ENCODE peak calls at places on chromosomes 4 and X, in nine cellular contexts. One of them, this sample, is unnamed.

GRCh38 chr4:104425948-104426347 is 68.7 kb downstream of the CXXC4 start:
- DNase-seq in lung: no peak
- DNase-seq in uterus: no peak
- DNase-seq in mammary epithelial cell: no peak
- DNase-seq in A673: no peak
- DNase-seq in cardiac muscle cell: no peak
- DNase-seq in CD4-positive, alpha-beta T cell: no peak
- DNase-seq in upper lobe of left lung: no peak
- DNase-seq in ovary: no peak
- DNase-seq in this sample: no peak

GRCh38 chr4:10656988-10657387 is 27.6 kb downstream of the CLNK start:
- DNase-seq in cardiac muscle cell: no peak
- DNase-seq in A673: no peak
- DNase-seq in uterus: no peak
- DNase-seq in mammary epithelial cell: peak; percentile 81
- DNase-seq in CD4-positive, alpha-beta T cell: no peak
- DNase-seq in upper lobe of left lung: no peak
- DNase-seq in ovary: no peak
- DNase-seq in lung: no peak
- DNase-seq in this sample: no peak

GRCh38 chr4:125254111-125254510 is 60.6 kb upstream of the FAT4 start:
- DNase-seq in CD4-positive, alpha-beta T cell: no peak
- DNase-seq in ovary: no peak
- DNase-seq in cardiac muscle cell: peak; percentile 9
- DNase-seq in mammary epithelial cell: peak; percentile 52
- DNase-seq in uterus: no peak
- DNase-seq in lung: no peak
- DNase-seq in A673: no peak
- DNase-seq in upper lobe of left lung: no peak
- DNase-seq in this sample: no peak

GRCh38 chrX:133897593-133898163 is 87.7 kb downstream of the GPC3 start:
- DNase-seq in A673: no peak
- DNase-seq in lung: no peak
- DNase-seq in CD4-positive, alpha-beta T cell: no peak
- DNase-seq in uterus: no peak
- DNase-seq in mammary epithelial cell: no peak
- DNase-seq in ovary: no peak
- DNase-seq in cardiac muscle cell: no peak
- DNase-seq in upper lobe of left lung: no peak
- DNase-seq in this sample: no peak

GRCh38 chr4:122857160-122857559 is 30.5 kb downstream of the FGF2 start:
- DNase-seq in A673: no peak
- DNase-seq in cardiac muscle cell: no peak
- DNase-seq in ovary: no peak
- DNase-seq in CD4-positive, alpha-beta T cell: no peak
- DNase-seq in mammary epithelial cell: no peak
- DNase-seq in upper lobe of left lung: no peak
- DNase-seq in lung: no peak
- DNase-seq in uterus: no peak
- DNase-seq in this sample: no peak

GRCh38 chr4:94419956-94420355 is 31.8 kb upstream of the PDLIM5 start:
- DNase-seq in CD4-positive, alpha-beta T cell: no peak
- DNase-seq in A673: peak; percentile 19
- DNase-seq in cardiac muscle cell: peak; percentile 78
- DNase-seq in mammary epithelial cell: peak; percentile 80
- DNase-seq in ovary: no peak
- DNase-seq in uterus: no peak
- DNase-seq in lung: no peak
- DNase-seq in upper lobe of left lung: no peak
- DNase-seq in this sample: no peak

GRCh38 chr4:100103671-100104070 is 86.6 kb downstream of the DDIT4L start:
- DNase-seq in ovary: no peak
- DNase-seq in cardiac muscle cell: no peak
- DNase-seq in upper lobe of left lung: no peak
- DNase-seq in CD4-positive, alpha-beta T cell: no peak
- DNase-seq in lung: no peak
- DNase-seq in A673: no peak
- DNase-seq in uterus: no peak
- DNase-seq in mammary epithelial cell: no peak
- DNase-seq in this sample: no peak

GRCh38 chr4:123613586-123614344 is 217.2 kb downstream of the SPRY1 start:
- DNase-seq in ovary: no peak
- DNase-seq in A673: no peak
- DNase-seq in uterus: no peak
- DNase-seq in upper lobe of left lung: no peak
- DNase-seq in lung: no peak
- DNase-seq in cardiac muscle cell: no peak
- DNase-seq in CD4-positive, alpha-beta T cell: no peak
- DNase-seq in mammary epithelial cell: no peak
- DNase-seq in this sample: no peak

GRCh38 chrX:23062359-23062758 is 62.6 kb downstream of the DDX53 start:
- DNase-seq in lung: no peak
- DNase-seq in ovary: no peak
- DNase-seq in A673: no peak
- DNase-seq in CD4-positive, alpha-beta T cell: no peak
- DNase-seq in cardiac muscle cell: no peak
- DNase-seq in mammary epithelial cell: no peak
- DNase-seq in upper lobe of left lung: no peak
- DNase-seq in uterus: no peak
- DNase-seq in this sample: no peak

GRCh38 chr4:153241295-153241694 is 37.1 kb downstream of the TRIM2 start:
- DNase-seq in cardiac muscle cell: no peak
- DNase-seq in CD4-positive, alpha-beta T cell: no peak
- DNase-seq in ovary: no peak
- DNase-seq in upper lobe of left lung: no peak
- DNase-seq in A673: no peak
- DNase-seq in lung: no peak
- DNase-seq in mammary epithelial cell: no peak
- DNase-seq in uterus: no peak
- DNase-seq in this sample: no peak

GRCh38 chrX:154734101-154734781 is 16.6 kb downstream of the GAB3 start:
- DNase-seq in ovary: peak; percentile 19
- DNase-seq in mammary epithelial cell: peak; percentile 77
- DNase-seq in lung: peak; percentile 49
- DNase-seq in upper lobe of left lung: peak; percentile 71
- DNase-seq in CD4-positive, alpha-beta T cell: peak; percentile 45
- DNase-seq in A673: no peak
- DNase-seq in cardiac muscle cell: peak; percentile 84
- DNase-seq in uterus: peak; percentile 37
- DNase-seq in this sample: no peak

GRCh38 chrX:19670854-19671620 is 155.7 kb upstream of the MAP3K15 start:
- DNase-seq in lung: no peak
- DNase-seq in A673: peak; percentile 39
- DNase-seq in uterus: peak; percentile 38
- DNase-seq in ovary: peak; percentile 20
- DNase-seq in cardiac muscle cell: peak; percentile 80
- DNase-seq in mammary epithelial cell: peak; percentile 86
- DNase-seq in upper lobe of left lung: peak; percentile 27
- DNase-seq in CD4-positive, alpha-beta T cell: no peak
- DNase-seq in this sample: peak; percentile 60

GRCh38 chrX:100870527-100870926 is 3.6 kb downstream of the NOX1 start:
- DNase-seq in ovary: no peak
- DNase-seq in CD4-positive, alpha-beta T cell: no peak
- DNase-seq in A673: no peak
- DNase-seq in mammary epithelial cell: no peak
- DNase-seq in cardiac muscle cell: no peak
- DNase-seq in uterus: no peak
- DNase-seq in upper lobe of left lung: no peak
- DNase-seq in lung: no peak
- DNase-seq in this sample: no peak

DNA sequence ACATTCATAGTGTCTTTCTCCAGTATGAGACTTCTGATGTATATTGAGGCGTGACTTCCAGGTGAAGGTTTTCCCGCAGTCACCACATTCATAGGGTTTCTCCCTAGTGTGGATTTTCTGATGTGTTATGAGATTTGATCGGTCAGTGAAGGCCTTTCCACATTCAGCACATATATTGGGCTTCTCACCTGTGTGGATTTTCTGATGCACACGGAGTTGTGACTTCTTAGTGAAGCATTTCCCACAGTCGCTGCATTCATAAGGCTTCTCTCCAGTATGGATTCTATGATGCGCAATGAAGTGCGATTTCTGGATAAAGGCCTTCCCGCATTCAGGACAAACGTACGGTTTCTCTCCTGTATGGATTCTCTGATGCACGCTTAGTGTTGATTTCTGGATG is 35.4 kb downstream of the ZNF41 start:
- DNase-seq in mammary epithelial cell: no peak
- DNase-seq in uterus: no peak
- DNase-seq in lung: no peak
- DNase-seq in A673: no peak
- DNase-seq in upper lobe of left lung: no peak
- DNase-seq in CD4-positive, alpha-beta T cell: no peak
- DNase-seq in cardiac muscle cell: no peak
- DNase-seq in ovary: no peak
- DNase-seq in this sample: no peak
- H3K9me3 ChIP-seq in mammary epithelial cell: peaks cover 48% of the 10 kb centered on the region
- H3K9me3 ChIP-seq in uterus: no peaks in the 10 kb centered on the region
- H3K9me3 ChIP-seq in lung: no peaks in the 10 kb centered on the region
- H3K9me3 ChIP-seq in A673: peaks cover 52% of the 10 kb centered on the region
- H3K9me3 ChIP-seq in upper lobe of left lung: peaks cover 25% of the 10 kb centered on the region
- H3K9me3 ChIP-seq in CD4-positive, alpha-beta T cell: peaks cover 36% of the 10 kb centered on the region
- H3K9me3 ChIP-seq in cardiac muscle cell: peaks cover 3% of the 10 kb centered on the region
- H3K9me3 ChIP-seq in ovary: no peaks in the 10 kb centered on the region
- H3K9me3 ChIP-seq in this sample: peaks cover 7% of the 10 kb centered on the region

GRCh38 chr4:579543-580175 is 3.6 kb upstream of the TMEM271 start:
- DNase-seq in upper lobe of left lung: no peak
- DNase-seq in CD4-positive, alpha-beta T cell: no peak
- DNase-seq in A673: no peak
- DNase-seq in cardiac muscle cell: no peak
- DNase-seq in mammary epithelial cell: no peak
- DNase-seq in uterus: no peak
- DNase-seq in ovary: no peak
- DNase-seq in lung: no peak
- DNase-seq in this sample: no peak

GRCh38 chr4:578451-579443 is 2.7 kb upstream of the TMEM271 start:
- DNase-seq in cardiac muscle cell: no peak
- DNase-seq in CD4-positive, alpha-beta T cell: no peak
- DNase-seq in ovary: no peak
- DNase-seq in upper lobe of left lung: no peak
- DNase-seq in uterus: no peak
- DNase-seq in mammary epithelial cell: no peak
- DNase-seq in lung: no peak
- DNase-seq in A673: no peak
- DNase-seq in this sample: no peak

GRCh38 chr4:581753-582361 is 5.8 kb upstream of the TMEM271 start:
- DNase-seq in mammary epithelial cell: no peak
- DNase-seq in CD4-positive, alpha-beta T cell: no peak
- DNase-seq in cardiac muscle cell: no peak
- DNase-seq in A673: no peak
- DNase-seq in uterus: no peak
- DNase-seq in ovary: no peak
- DNase-seq in upper lobe of left lung: no peak
- DNase-seq in lung: no peak
- DNase-seq in this sample: no peak

GRCh38 chr4:583820-584219 is 7.7 kb upstream of the TMEM271 start:
- DNase-seq in A673: no peak
- DNase-seq in lung: no peak
- DNase-seq in cardiac muscle cell: no peak
- DNase-seq in ovary: no peak
- DNase-seq in mammary epithelial cell: no peak
- DNase-seq in uterus: no peak
- DNase-seq in CD4-positive, alpha-beta T cell: no peak
- DNase-seq in upper lobe of left lung: no peak
- DNase-seq in this sample: no peak

DNA sequence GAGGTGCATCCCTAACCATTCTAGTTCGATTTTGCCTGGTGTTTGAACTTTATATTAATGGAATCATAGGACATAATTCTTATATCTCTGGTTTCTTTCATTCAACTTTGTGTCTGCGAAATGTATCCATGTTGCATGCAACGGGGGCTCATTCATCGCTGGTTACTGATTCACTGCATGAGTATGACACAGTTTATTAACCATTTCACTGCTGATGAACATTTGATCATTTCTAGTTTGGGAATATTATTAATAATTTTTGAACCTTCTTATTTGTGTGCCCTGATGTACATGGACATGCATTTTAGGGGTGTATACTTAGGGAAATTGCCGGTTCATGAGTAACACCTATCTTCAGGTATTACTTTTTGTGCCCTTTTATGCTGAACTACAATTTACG is 5.1 kb upstream of the TMEM271 start:
- DNase-seq in cardiac muscle cell: no peak
- DNase-seq in lung: no peak
- DNase-seq in ovary: no peak
- DNase-seq in A673: no peak
- DNase-seq in upper lobe of left lung: no peak
- DNase-seq in mammary epithelial cell: no peak
- DNase-seq in uterus: no peak
- DNase-seq in CD4-positive, alpha-beta T cell: no peak
- DNase-seq in this sample: no peak
- H3K9me3 ChIP-seq in cardiac muscle cell: no peaks in the 10 kb centered on the region
- H3K9me3 ChIP-seq in lung: peaks cover 5% of the 10 kb centered on the region
- H3K9me3 ChIP-seq in ovary: no peaks in the 10 kb centered on the region
- H3K9me3 ChIP-seq in A673: no peaks in the 10 kb centered on the region
- H3K9me3 ChIP-seq in upper lobe of left lung: peaks cover 9% of the 10 kb centered on the region
- H3K9me3 ChIP-seq in mammary epithelial cell: peaks cover 3% of the 10 kb centered on the region
- H3K9me3 ChIP-seq in uterus: no peaks in the 10 kb centered on the region
- H3K9me3 ChIP-seq in CD4-positive, alpha-beta T cell: peaks cover 8% of the 10 kb centered on the region
- H3K9me3 ChIP-seq in this sample: peaks cover 20% of the 10 kb centered on the region

DNA sequence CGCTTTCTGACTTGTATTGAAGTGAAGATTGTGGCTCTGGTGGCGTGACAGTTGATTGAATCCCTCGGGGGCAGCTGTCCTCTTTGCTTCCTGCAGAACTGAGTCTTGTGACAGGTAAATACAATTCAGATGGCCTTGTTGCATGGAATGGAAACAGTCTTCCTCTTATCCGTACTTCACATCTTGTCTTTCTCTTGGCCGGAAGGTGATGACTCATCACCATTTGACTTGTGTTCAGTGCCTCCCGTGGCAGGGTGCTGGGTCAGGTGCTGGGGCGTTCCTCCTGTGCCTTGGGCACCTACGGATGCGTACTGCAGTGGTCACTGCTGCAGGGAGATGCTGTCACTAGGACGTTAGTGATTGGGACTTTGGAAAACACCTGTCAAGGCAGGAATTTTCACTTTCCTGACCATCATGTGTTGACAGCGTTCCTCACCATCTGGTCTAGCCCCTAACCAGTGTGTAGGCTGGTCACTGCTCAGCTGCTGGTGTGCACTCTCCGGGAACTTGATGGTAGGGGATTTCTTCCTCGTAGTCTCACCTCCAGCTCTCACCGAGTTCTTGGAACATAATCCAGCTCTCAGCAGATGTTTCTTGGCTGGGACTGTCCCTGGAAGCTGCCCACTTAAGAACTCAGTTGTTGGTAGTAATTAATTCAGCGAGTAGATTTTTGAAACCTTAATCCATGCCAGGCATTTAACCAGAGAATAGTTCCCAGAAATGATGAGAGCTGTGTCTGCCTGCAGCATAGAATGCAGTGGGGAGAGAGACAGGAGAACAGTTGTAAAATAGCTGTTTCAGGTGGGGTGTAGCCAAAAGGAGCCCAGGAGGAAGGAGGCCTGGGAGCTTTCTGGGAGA is 7.2 kb downstream of the TBC1D14 start:
- DNase-seq in upper lobe of left lung: peak; percentile 90
- DNase-seq in lung: peak; percentile 64
- DNase-seq in mammary epithelial cell: peak; percentile 68
- DNase-seq in A673: peak; percentile 68
- DNase-seq in ovary: no peak
- DNase-seq in CD4-positive, alpha-beta T cell: peak; percentile 55
- DNase-seq in cardiac muscle cell: peak; percentile 26
- DNase-seq in uterus: no peak
- DNase-seq in this sample: no peak
- H3K9me3 ChIP-seq in upper lobe of left lung: no peaks in the 10 kb centered on the region
- H3K9me3 ChIP-seq in lung: no peaks in the 10 kb centered on the region
- H3K9me3 ChIP-seq in mammary epithelial cell: no peaks in the 10 kb centered on the region
- H3K9me3 ChIP-seq in A673: no peaks in the 10 kb centered on the region
- H3K9me3 ChIP-seq in ovary: no peaks in the 10 kb centered on the region
- H3K9me3 ChIP-seq in CD4-positive, alpha-beta T cell: no peaks in the 10 kb centered on the region
- H3K9me3 ChIP-seq in cardiac muscle cell: no peaks in the 10 kb centered on the region
- H3K9me3 ChIP-seq in uterus: no peaks in the 10 kb centered on the region
- H3K9me3 ChIP-seq in this sample: no peaks in the 10 kb centered on the region

GRCh38 chr4:4350909-4351308 is 36.0 kb upstream of the NSG1 start:
- DNase-seq in CD4-positive, alpha-beta T cell: no peak
- DNase-seq in ovary: no peak
- DNase-seq in A673: no peak
- DNase-seq in uterus: no peak
- DNase-seq in lung: no peak
- DNase-seq in mammary epithelial cell: no peak
- DNase-seq in upper lobe of left lung: no peak
- DNase-seq in cardiac muscle cell: no peak
- DNase-seq in this sample: no peak
- H3K9me3 ChIP-seq in CD4-positive, alpha-beta T cell: no peaks in the 10 kb centered on the region
- H3K9me3 ChIP-seq in ovary: no peaks in the 10 kb centered on the region
- H3K9me3 ChIP-seq in A673: no peaks in the 10 kb centered on the region
- H3K9me3 ChIP-seq in uterus: no peaks in the 10 kb centered on the region
- H3K9me3 ChIP-seq in lung: no peaks in the 10 kb centered on the region
- H3K9me3 ChIP-seq in mammary epithelial cell: no peaks in the 10 kb centered on the region
- H3K9me3 ChIP-seq in upper lobe of left lung: no peaks in the 10 kb centered on the region
- H3K9me3 ChIP-seq in cardiac muscle cell: no peaks in the 10 kb centered on the region
- H3K9me3 ChIP-seq in this sample: no peaks in the 10 kb centered on the region